ENCODE peak calls at places on chromosomes 12 and 14, in five cellular contexts. V is HFF-Myc, E is A549, B is brain microvascular endothelial cell, Y is cardiac fibroblast. A is an unnamed sample.

GRCh38 chr12:96901175-96901574 is 5.9 kb upstream of the NEDD1 start:
- DNase-seq in Y (no peak), E (no peak), V (no peak), B (no peak), A (no peak)

GRCh38 chr12:6049587-6049986 is 74.9 kb downstream of the VWF start:
- DNase-seq in V (no peak), B (no peak), E (no peak), Y (peak), A (peak)

GRCh38 chr12:39779768-39780340 is 160.3 kb upstream of the ABCD2 start:
- DNase-seq in E (no peak), Y (no peak), V (no peak), B (no peak), A (no peak)

GRCh38 chr14:67514650-67515385 is 18.3 kb upstream of the PLEKHH1 start:
- DNase-seq in V (no peak), Y (peak), E (no peak), B (peak), A (no peak)

GRCh38 chr14:99509871-99510555 is 28.8 kb downstream of the CCNK start:
- DNase-seq in Y (no peak), E (no peak), V (no peak), B (no peak), A (no peak)

GRCh38 chr12:115472852-115473251 is 788.9 kb upstream of the TBX3 start:
- DNase-seq in V (no peak), E (no peak), Y (no peak), B (no peak), A (no peak)

GRCh38 chr14:71688576-71688975 is 243.7 kb upstream of the RGS6 start:
- DNase-seq in B (no peak), Y (peak), E (no peak), V (no peak), A (no peak)

GRCh38 chr14:72779679-72780078 is 114.2 kb downstream of the DPF3 start:
- DNase-seq in V (no peak), Y (no peak), E (no peak), B (no peak), A (no peak)

GRCh38 chr12:1993871-1994371 is 10.3 kb downstream of the DCP1B start:
- DNase-seq in E (no peak), B (no peak), Y (peak), V (no peak), A (peak)

GRCh38 chr12:47766496-47767196 is 6.4 kb upstream of the SLC48A1 start:
- DNase-seq in B (no peak), V (no peak), E (no peak), Y (no peak), A (no peak)

GRCh38 chr12:78887008-78887407 is 22.4 kb downstream of the SYT1 start:
- DNase-seq in B (peak), V (no peak), E (peak), Y (peak), A (peak)

GRCh38 chr12:49557917-49558215 is 10.1 kb downstream of the MCRS1 start:
- DNase-seq in Y (no peak), B (no peak), E (peak), V (no peak), A (no peak)

GRCh38 chr14:38108681-38109080 is 99.0 kb upstream of the SSTR1 start:
- DNase-seq in V (peak), Y (peak), B (no peak), E (no peak), A (peak)

GRCh38 chr14:96581902-96582640 is 79.9 kb downstream of the PAPOLA start:
- DNase-seq in Y (no peak), B (no peak), E (no peak), V (no peak), A (no peak)

GRCh38 chr14:75427482-75428229 is at the start of gene JDP2:
- DNase-seq in B (peak), V (no peak), Y (peak), E (peak), A (peak)
- TF ChIP-seq CTCF in B (no peak), V (no peak), Y (no peak), E (no peak), A (peak)

GRCh38 chr12:20646239-20646827 is 48.8 kb upstream of the SLCO1C1 start:
- DNase-seq in V (peak), Y (peak), E (peak), B (peak), A (peak)
- TF ChIP-seq CTCF in V (peak), Y (peak), E (peak), B (peak), A (peak)

DNA sequence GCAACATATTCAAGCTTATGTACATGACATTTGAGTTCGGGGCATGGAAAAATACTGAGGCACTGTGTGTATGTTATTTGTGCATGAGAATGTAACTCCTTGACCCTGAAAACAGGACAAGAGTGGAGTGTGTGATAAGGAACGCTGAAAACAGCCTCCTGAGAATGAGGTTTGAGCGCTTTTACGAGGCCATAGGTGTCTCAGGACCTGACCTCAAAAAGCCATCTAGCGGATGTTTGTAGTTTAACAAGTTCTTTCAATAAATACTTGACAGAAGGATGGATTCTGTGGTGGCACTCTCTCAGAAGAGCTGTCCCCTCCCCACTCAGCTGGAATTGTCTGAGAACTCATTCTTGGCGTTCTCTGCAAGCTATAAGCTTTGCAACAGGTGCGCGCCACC is 350.5 kb upstream of the TMTC1 start:
- DNase-seq in E (peak), V (no peak), B (no peak), Y (no peak), A (no peak)
- TF ChIP-seq CTCF in E (no peak), V (no peak), B (no peak), Y (peak), A (no peak)

GRCh38 chr12:27524489-27524835 is 456 bp downstream of the PPFIBP1 start:
- DNase-seq in B (no peak), E (no peak), Y (no peak), V (no peak), A (no peak)

GRCh38 chr12:27524839-27525238 is 833 bp downstream of the PPFIBP1 start:
- DNase-seq in V (no peak), Y (peak), E (peak), B (no peak), A (peak)

GRCh38 chr12:27523305-27523641 is 733 bp upstream of the PPFIBP1 start:
- DNase-seq in V (no peak), B (no peak), Y (no peak), E (no peak), A (peak)

GRCh38 chr12:27525373-27525772 is 1.4 kb downstream of the PPFIBP1 start:
- DNase-seq in Y (peak), E (peak), V (no peak), B (peak), A (peak)

DNA sequence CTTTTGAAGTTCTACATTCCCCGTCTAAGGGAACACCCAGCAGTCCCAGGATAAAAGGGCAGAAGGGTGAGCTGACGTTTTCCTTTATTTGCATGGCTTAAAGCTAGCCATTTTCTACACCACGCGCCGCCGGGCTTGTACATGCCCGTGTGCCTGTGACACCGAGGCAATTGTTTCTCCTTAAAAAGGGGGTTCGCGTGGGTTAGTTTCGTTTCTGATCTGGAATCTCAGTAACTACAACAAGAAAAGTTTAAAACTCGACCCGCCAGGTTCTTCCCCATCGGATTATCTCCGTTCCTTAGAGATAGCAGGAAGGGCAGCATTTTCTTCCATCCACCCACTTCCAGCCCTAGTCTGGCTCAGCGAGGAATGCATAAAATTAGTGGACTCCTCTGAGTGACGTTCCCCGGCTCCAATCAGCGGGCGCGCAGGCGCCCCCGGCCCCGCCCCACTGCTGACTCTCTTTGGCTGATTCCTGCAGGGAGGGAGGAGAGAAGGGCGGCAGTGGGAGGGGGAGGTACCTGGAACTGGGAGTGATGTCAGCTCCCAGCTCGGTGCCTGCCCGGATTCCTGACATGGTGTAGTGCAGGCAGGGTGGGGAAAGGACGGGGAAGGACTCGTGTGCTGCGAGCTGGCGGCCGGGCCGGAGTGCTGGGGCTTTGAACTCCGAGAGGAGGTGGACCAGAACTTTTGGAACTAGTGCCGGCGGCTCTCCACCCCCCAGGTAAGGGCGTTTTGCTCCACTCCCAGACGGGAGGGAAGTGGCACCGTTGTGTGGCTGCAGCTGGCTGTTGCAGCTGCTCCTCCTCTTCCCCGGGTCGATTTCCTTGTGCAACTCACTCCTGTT is at the start of gene PPFIBP1:
- DNase-seq in V (peak), B (peak), E (peak), Y (peak), A (peak)
- TF ChIP-seq CTCF in V (no peak), B (peak), E (peak), Y (peak), A (peak)

GRCh38 chr12:120659151-120659525 is 18.7 kb downstream of the CABP1 start:
- DNase-seq in V (no peak), E (no peak), Y (no peak), B (no peak), A (no peak)
- TF ChIP-seq CTCF in V (no peak), E (no peak), Y (no peak), B (no peak), A (no peak)

DNA sequence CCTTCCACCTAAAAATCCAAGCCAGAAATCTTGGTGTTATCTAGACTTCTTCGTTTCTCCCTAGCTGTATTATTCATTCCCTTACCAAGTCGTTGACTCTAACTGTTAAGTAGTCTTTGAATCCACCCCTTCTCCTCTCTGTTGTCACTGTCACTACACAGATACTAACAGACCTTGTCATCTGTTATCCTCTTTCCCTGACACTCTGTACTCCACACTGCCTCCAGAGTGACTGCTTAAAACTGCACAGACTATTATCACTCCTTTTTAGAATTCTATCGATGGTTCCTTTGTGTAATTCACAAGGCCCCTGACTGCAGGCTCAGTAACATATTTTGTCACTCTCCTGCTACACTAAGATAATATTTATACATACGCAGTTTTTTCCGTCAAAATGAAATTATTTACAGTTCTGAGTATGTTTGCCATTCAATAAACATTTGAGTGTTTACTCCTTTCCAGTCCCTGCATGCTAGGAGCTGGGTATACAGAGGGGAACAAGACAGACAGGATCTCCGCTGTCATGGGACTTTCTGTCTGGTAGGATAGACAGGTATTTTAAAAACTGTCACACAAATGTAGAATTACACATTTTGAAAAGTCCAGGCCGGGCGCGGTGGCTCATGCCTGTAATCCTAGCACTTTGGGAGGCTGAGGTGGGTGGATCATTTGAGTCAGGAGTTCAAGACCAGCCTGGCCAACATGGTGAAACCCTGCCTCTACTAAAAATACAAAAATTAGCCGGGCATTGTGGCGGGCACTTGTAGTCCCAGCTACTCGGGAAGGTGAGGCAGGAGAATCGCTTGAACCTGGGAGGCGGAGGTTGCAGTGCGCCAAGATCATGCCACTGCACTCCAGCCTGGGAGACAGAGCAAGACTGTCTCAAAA is 3.8 kb downstream of the MARS1 start:
- DNase-seq in E (peak), B (no peak), V (no peak), Y (no peak), A (no peak)
- TF ChIP-seq CTCF in E (no peak), B (peak), V (no peak), Y (peak), A (peak)

DNA sequence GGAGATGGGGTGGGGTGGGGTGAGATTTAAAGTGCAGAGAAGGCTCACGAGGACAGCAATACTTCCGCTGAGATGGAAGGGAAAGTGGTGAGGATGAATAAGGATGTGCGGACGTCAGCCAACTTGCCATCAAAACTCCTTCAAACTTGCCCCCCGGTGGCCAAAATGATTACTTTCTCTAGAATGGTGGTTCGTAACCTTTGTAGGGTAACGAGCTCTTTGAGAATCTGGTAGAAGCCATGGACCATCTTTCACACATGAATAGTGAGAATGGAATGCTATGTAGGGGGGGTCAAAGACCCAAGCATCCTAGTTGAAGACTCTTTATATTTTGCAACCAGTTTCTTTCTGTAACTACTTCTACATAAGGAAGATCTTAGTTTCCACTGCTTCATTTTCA is 245.9 kb upstream of the DDHD1 start:
- DNase-seq in E (peak), V (no peak), Y (peak), B (peak), A (peak)
- TF ChIP-seq CTCF in E (peak), V (no peak), Y (peak), B (peak), A (peak)

DNA sequence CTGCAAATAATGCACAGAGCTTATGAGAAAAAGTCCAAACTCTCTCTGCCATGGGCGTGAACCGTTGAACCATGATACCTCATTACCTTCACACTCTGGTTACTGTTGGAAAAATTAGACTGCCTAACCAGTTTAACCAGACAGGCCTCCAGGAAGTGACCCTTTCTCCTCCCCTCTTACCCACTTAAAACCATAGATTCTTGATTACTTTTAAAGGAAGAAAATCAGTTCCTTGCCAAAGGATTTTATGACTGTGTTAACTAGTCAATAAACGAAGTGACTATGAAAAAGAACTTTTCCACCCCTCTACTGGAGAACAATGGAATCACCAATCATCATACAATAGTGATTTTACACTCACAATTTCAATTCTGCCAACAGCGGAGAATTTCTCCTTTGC is 254.0 kb upstream of the ATP2B1 start:
- DNase-seq in B (no peak), Y (no peak), V (no peak), E (no peak), A (no peak)
- TF ChIP-seq CTCF in B (peak), Y (no peak), V (no peak), E (peak), A (peak)

GRCh38 chr12:110844551-110845395 is 2.0 kb upstream of the CCDC63 start:
- DNase-seq in B (no peak), Y (peak), V (no peak), E (no peak), A (no peak)

GRCh38 chr12:110849748-110850403 is 3.1 kb downstream of the CCDC63 start:
- DNase-seq in V (no peak), E (peak), B (no peak), Y (no peak), A (no peak)

GRCh38 chr12:110848524-110848923 is 1.7 kb downstream of the CCDC63 start:
- DNase-seq in E (no peak), V (no peak), B (no peak), Y (no peak), A (no peak)

GRCh38 chr12:110844131-110844530 is 2.7 kb upstream of the CCDC63 start:
- DNase-seq in V (no peak), E (no peak), Y (no peak), B (no peak), A (no peak)

DNA sequence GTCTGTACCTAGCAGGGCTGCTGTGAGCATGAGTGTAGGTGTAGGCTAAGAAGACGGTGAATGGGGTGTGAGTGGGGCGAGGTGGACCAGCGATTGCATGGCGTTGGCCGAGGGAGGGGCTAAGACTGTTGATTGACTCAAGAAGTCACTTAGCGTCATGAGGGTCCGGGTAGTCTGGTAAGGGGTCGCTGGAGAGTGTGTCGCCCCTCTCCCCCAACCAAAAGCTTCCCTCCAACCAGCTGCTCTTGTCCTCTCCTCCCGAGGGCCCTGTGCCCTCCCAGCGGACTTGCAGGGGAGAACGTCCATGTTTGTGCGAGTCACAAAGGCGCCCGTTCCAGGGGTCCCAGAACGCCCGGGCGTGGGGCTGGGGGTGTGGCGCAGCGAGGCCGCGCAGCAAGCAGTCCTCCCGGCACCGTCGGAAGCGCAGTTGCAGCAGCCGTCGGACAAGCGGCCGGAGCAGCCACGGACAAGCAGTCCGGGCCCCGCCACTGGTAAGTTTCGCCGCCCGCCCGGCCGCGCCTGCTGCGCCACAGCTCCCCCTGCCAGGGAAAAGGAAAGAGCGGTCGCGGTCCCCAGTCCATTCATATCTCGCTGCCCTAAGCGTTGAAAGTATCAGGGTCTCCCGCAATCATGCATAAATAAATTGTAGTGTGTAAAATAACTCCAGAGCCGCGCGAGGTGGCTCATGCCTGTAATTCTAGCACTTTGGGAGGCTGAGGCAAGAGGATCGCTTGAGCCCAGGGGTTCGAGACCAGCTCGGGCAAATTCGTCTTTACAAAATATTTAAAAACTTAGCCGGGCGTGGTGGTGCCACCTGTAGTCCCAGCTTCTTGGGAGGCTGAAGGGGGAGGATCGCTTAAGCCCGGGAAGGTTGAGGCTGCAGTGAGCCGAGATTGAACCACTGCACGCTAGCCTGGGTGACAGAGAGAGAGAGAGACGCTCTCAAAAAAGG is at the start of gene CCDC63:
- DNase-seq in V (no peak), E (peak), B (peak), Y (peak), A (no peak)
- TF ChIP-seq CTCF in V (peak), E (peak), B (peak), Y (peak), A (no peak)

A was measured in HFFc6.